ENCODE peak calls at places on chromosomes 3 and 15, in seven cellular contexts. One of them, this sample, is unnamed.

GRCh38 chr15:99431661-99432091 is 134.1 kb upstream of the MEF2A start:
- DNase-seq in NCI-H748 treated with DMSO at 0.1 percent for 48 hours: no peak
- DNase-seq in MCF 10A: no peak
- DNase-seq in tibial artery: peak
- DNase-seq in NCI-H1092 treated with DMSO at 0.1 percent for 48 hours: no peak
- DNase-seq in NCI-H774: no peak
- DNase-seq in WTC11: no peak
- DNase-seq in this sample: peak

GRCh38 chr3:29415824-29416223 is 135.0 kb downstream of the RBMS3 start:
- DNase-seq in NCI-H1092 treated with DMSO at 0.1 percent for 48 hours: no peak
- DNase-seq in NCI-H748 treated with DMSO at 0.1 percent for 48 hours: no peak
- DNase-seq in MCF 10A: no peak
- DNase-seq in tibial artery: no peak
- DNase-seq in NCI-H774: no peak
- DNase-seq in WTC11: no peak
- DNase-seq in this sample: no peak

GRCh38 chr3:138675393-138675792 is 66.8 kb downstream of the FAIM start:
- DNase-seq in NCI-H748 treated with DMSO at 0.1 percent for 48 hours: no peak
- DNase-seq in MCF 10A: peak
- DNase-seq in WTC11: no peak
- DNase-seq in tibial artery: no peak
- DNase-seq in NCI-H774: no peak
- DNase-seq in NCI-H1092 treated with DMSO at 0.1 percent for 48 hours: no peak
- DNase-seq in this sample: no peak

GRCh38 chr3:141603473-141604035 is 116.7 kb downstream of the RASA2 start:
- DNase-seq in tibial artery: no peak
- DNase-seq in NCI-H748 treated with DMSO at 0.1 percent for 48 hours: no peak
- DNase-seq in WTC11: no peak
- DNase-seq in MCF 10A: no peak
- DNase-seq in NCI-H1092 treated with DMSO at 0.1 percent for 48 hours: no peak
- DNase-seq in NCI-H774: no peak
- DNase-seq in this sample: no peak

GRCh38 chr3:189981668-189982067 is 139.0 kb downstream of the P3H2 start:
- DNase-seq in NCI-H774: no peak
- DNase-seq in MCF 10A: peak
- DNase-seq in NCI-H748 treated with DMSO at 0.1 percent for 48 hours: no peak
- DNase-seq in NCI-H1092 treated with DMSO at 0.1 percent for 48 hours: no peak
- DNase-seq in WTC11: no peak
- DNase-seq in tibial artery: no peak
- DNase-seq in this sample: no peak

GRCh38 chr15:48636511-48636910 is 9.0 kb downstream of the FBN1 start:
- DNase-seq in NCI-H1092 treated with DMSO at 0.1 percent for 48 hours: no peak
- DNase-seq in MCF 10A: no peak
- DNase-seq in WTC11: no peak
- DNase-seq in tibial artery: no peak
- DNase-seq in NCI-H774: no peak
- DNase-seq in NCI-H748 treated with DMSO at 0.1 percent for 48 hours: peak
- DNase-seq in this sample: no peak

GRCh38 chr3:70737656-70738309 is 425.3 kb upstream of the MDFIC2 start:
- DNase-seq in NCI-H1092 treated with DMSO at 0.1 percent for 48 hours: peak
- DNase-seq in NCI-H748 treated with DMSO at 0.1 percent for 48 hours: peak
- DNase-seq in WTC11: no peak
- DNase-seq in NCI-H774: peak
- DNase-seq in MCF 10A: no peak
- DNase-seq in tibial artery: no peak
- DNase-seq in this sample: no peak

GRCh38 chr15:73930371-73930770 is 4.1 kb downstream of the LOXL1 start:
- DNase-seq in MCF 10A: no peak
- DNase-seq in NCI-H774: no peak
- DNase-seq in NCI-H1092 treated with DMSO at 0.1 percent for 48 hours: no peak
- DNase-seq in WTC11: no peak
- DNase-seq in tibial artery: peak
- DNase-seq in NCI-H748 treated with DMSO at 0.1 percent for 48 hours: no peak
- DNase-seq in this sample: no peak

GRCh38 chr3:46372492-46373359 is 2.0 kb downstream of the CCR5 start:
- DNase-seq in NCI-H748 treated with DMSO at 0.1 percent for 48 hours: no peak
- DNase-seq in WTC11: no peak
- DNase-seq in NCI-H774: no peak
- DNase-seq in NCI-H1092 treated with DMSO at 0.1 percent for 48 hours: no peak
- DNase-seq in MCF 10A: peak
- DNase-seq in tibial artery: no peak
- DNase-seq in this sample: no peak

GRCh38 chr3:187996609-187997008 is 157.3 kb upstream of the LPP start:
- DNase-seq in NCI-H748 treated with DMSO at 0.1 percent for 48 hours: no peak
- DNase-seq in NCI-H774: no peak
- DNase-seq in WTC11: no peak
- DNase-seq in MCF 10A: no peak
- DNase-seq in NCI-H1092 treated with DMSO at 0.1 percent for 48 hours: no peak
- DNase-seq in tibial artery: no peak
- DNase-seq in this sample: no peak

GRCh38 chr3:66041828-66042227 is 3.1 kb upstream of the MAGI1 start:
- DNase-seq in NCI-H774: no peak
- DNase-seq in NCI-H748 treated with DMSO at 0.1 percent for 48 hours: no peak
- DNase-seq in MCF 10A: no peak
- DNase-seq in WTC11: no peak
- DNase-seq in tibial artery: no peak
- DNase-seq in NCI-H1092 treated with DMSO at 0.1 percent for 48 hours: no peak
- DNase-seq in this sample: no peak